ENCODE peak calls at places on chromosomes 5 and 9, in eight cellular contexts. M is fibroblast of mammary gland; Q is K562; U is CD4-positive, alpha-beta memory T cell; B is left lung; L is astrocyte of the spinal cord; N is fibroblast of lung; O is PC-9. P is an unnamed sample.

GRCh38 chr5:68953885-68954617 is 139.8 kb upstream of the SLC30A5 start:
- DNase-seq in M (peak), O (no peak), L (no peak), N (peak), B (no peak), U (no peak), Q (no peak), P (no peak)

GRCh38 chr5:73912755-73913365 is 286.9 kb downstream of the ARHGEF28 start:
- DNase-seq in U (no peak), M (no peak), Q (no peak), L (peak), B (no peak), O (no peak), N (peak), P (no peak)

GRCh38 chr9:91298304-91298703 is 63.4 kb downstream of the AUH start:
- DNase-seq in M (peak), B (no peak), L (no peak), O (peak), Q (no peak), U (no peak), N (peak), P (no peak)

GRCh38 chr9:33227013-33227398 is 13.0 kb upstream of the SPINK4 start:
- DNase-seq in N (no peak), U (no peak), M (no peak), O (no peak), L (no peak), Q (no peak), B (peak), P (no peak)

GRCh38 chr5:169161022-169161680 is 139.8 kb downstream of the SLIT3 start:
- DNase-seq in M (peak), U (no peak), L (peak), N (peak), Q (no peak), O (no peak), B (peak), P (no peak)

GRCh38 chr9:93652604-93653592 is 76.5 kb downstream of the PHF2 start:
- DNase-seq in Q (no peak), U (no peak), N (no peak), O (no peak), M (no peak), L (no peak), B (peak), P (no peak)

GRCh38 chr9:104858271-104858670 is 69.7 kb downstream of the ABCA1 start:
- DNase-seq in B (no peak), O (no peak), N (peak), Q (no peak), M (peak), L (peak), U (no peak), P (no peak)

GRCh38 chr5:132274050-132274869 is 16.8 kb downstream of the PDLIM4 start:
- DNase-seq in U (no peak), L (no peak), N (no peak), B (no peak), M (no peak), Q (no peak), O (no peak), P (no peak)

GRCh38 chr5:152487130-152487529 is 82.1 kb upstream of the NMUR2 start:
- DNase-seq in B (no peak), O (no peak), M (no peak), U (no peak), Q (no peak), N (no peak), L (no peak), P (no peak)

GRCh38 chr5:156913355-156913718 is 49.7 kb downstream of the TIMD4 start:
- DNase-seq in Q (no peak), L (no peak), B (no peak), U (no peak), M (no peak), O (no peak), N (no peak), P (no peak)

DNA sequence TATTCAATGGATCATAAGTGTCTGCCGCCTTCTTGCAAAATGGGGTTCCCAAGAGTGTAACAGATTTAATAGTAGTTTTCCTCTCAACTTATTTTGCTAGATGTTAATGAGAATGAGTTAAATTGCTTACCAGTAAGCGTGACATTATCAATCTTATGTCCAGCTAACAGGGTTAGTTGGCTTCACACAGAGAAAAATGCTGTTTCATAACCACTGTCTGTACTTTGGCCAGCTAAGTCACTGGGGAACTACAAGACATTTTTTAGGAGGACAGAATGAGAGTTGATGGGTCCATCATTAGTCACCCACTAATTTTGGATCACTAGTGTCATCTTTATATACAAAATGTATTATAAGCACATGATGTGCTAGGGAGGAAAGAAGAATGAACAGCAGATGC is 1.4 kb downstream of the CDC37L1 start:
- DNase-seq in L (no peak), Q (peak), N (peak), M (peak), B (no peak), U (no peak), O (no peak), P (no peak)
- H3K4me3 ChIP-seq in L (peak), Q (peak), N (peak), M (peak), B (peak), U (peak), O (peak), P (peak)

GRCh38 chr5:149732500-149733128 is 2.5 kb downstream of the PPARGC1B start:
- DNase-seq in Q (peak), M (peak), N (no peak), U (no peak), O (no peak), L (peak), B (no peak), P (no peak)

GRCh38 chr5:149731332-149731616 is 1.2 kb downstream of the PPARGC1B start:
- DNase-seq in N (no peak), O (no peak), M (no peak), B (no peak), L (no peak), Q (no peak), U (no peak), P (no peak)

GRCh38 chr5:149731617-149732400 is 1.7 kb downstream of the PPARGC1B start:
- DNase-seq in Q (peak), N (peak), L (peak), B (peak), U (peak), O (peak), M (peak), P (peak)

GRCh38 chr5:149735066-149735465 is 5.0 kb downstream of the PPARGC1B start:
- DNase-seq in L (peak), Q (no peak), B (no peak), O (peak), N (no peak), M (peak), U (no peak), P (no peak)

GRCh38 chr5:149733129-149733900 is 3.2 kb downstream of the PPARGC1B start:
- DNase-seq in L (no peak), U (no peak), O (no peak), Q (no peak), M (no peak), N (no peak), B (no peak), P (no peak)
- H3K4me3 ChIP-seq in L (no peak), U (no peak), O (no peak), Q (peak), M (no peak), N (no peak), B (no peak), P (no peak)

GRCh38 chr9:130837644-130838043 is 2.6 kb downstream of the ABL1 start:
- DNase-seq in M (no peak), B (no peak), Q (no peak), N (no peak), U (no peak), O (no peak), L (no peak), P (no peak)
- H3K4me3 ChIP-seq in M (peak), B (no peak), Q (no peak), N (peak), U (no peak), O (no peak), L (peak), P (no peak)

DNA sequence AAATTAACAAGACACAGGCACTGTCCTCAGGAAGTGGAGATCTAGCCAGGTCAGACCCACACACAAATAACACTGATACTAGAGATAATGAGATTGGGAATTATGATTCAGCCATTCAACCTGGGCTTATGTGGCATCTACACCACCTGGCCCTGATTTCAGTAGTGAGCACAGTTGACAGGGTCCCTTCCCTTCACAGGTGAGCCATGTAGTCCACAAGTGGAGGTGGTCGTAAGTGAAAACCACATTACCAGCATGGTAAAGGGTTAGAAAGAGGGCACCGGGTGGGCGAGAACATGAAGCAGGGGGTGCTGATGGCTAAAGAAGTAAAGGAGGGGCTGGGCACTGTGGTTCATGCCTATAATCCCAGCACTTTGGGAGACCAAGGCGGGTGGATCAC is 48.3 kb upstream of the IL17B start:
- DNase-seq in L (no peak), U (no peak), O (peak), Q (no peak), N (no peak), M (no peak), B (no peak), P (no peak)
- H3K4me3 ChIP-seq in L (no peak), U (no peak), O (no peak), Q (no peak), N (no peak), M (no peak), B (no peak), P (no peak)

P was measured in naive thymus-derived CD4-positive, alpha-beta T cell.